ENCODE peak calls at places on chromosomes 11 and 22, in seven cellular contexts. A, E, T, V, H, R and X are unnamed samples.

GRCh38 chr11:121512468-121513465 is 60.0 kb upstream of the SORL1-AS1 start:
- DNase-seq in V (no peak), E (no peak), A (no peak), H (no peak), R (no peak), T (no peak), X (no peak)

GRCh38 chr22:32957093-32957835 is 100.9 kb downstream of the SYN3 start:
- DNase-seq in E (no peak), A (no peak), V (no peak), R (no peak), H (no peak), T (no peak), X (no peak)

GRCh38 chr22:21646608-21647590 is 4.8 kb downstream of the SDF2L1 start:
- DNase-seq in A (peak; percentile 74), H (peak; percentile 82), R (peak; percentile 89), V (peak; percentile 88), T (peak; percentile 84), E (peak; percentile 78), X (peak; percentile 77)

GRCh38 chr22:26502688-26503561 is 9.3 kb downstream of the TFIP11 start:
- DNase-seq in V (peak; percentile 87), T (peak; percentile 68), A (peak; percentile 51), H (peak; percentile 56), R (no peak), E (peak; percentile 31), X (peak; percentile 80)

GRCh38 chr11:10651579-10652361 is 41.8 kb downstream of the IRAG1 start:
- DNase-seq in H (no peak), V (no peak), R (no peak), E (no peak), A (no peak), T (peak; percentile 67), X (no peak)

GRCh38 chr11:8685306-8685705 is 2.7 kb downstream of the RPL27A start:
- DNase-seq in A (no peak), V (no peak), E (no peak), T (no peak), R (no peak), H (no peak), X (no peak)

GRCh38 chr11:79312591-79313267 is 128.1 kb downstream of the TENM4 start:
- DNase-seq in T (no peak), R (no peak), V (no peak), H (no peak), E (no peak), A (peak; percentile 38), X (no peak)

GRCh38 chr11:66478823-66479740 is 1.2 kb upstream of the DPP3 start:
- DNase-seq in E (no peak), T (peak; percentile 59), A (peak; percentile 20), R (peak; percentile 33), V (peak; percentile 56), H (peak; percentile 75), X (no peak)

GRCh38 chr11:112961146-112961668 is at the start of gene NCAM1:
- DNase-seq in A (peak; percentile 23), R (no peak), T (peak; percentile 90), E (peak; percentile 98), V (peak; percentile 99), H (peak; percentile 94), X (peak; percentile 97)

GRCh38 chr11:73215191-73216134 is 2.6 kb upstream of the P2RY2 start:
- DNase-seq in A (no peak), E (no peak), R (no peak), V (no peak), H (no peak), T (no peak), X (no peak)

GRCh38 chr11:61155312-61155711 is 5.9 kb downstream of the VPS37C start:
- DNase-seq in T (no peak), V (no peak), H (no peak), A (no peak), R (no peak), E (no peak), X (no peak)

GRCh38 chr22:43013355-43014061 is 1.4 kb downstream of the PACSIN2 start:
- DNase-seq in V (no peak), T (peak; percentile 60), A (no peak), H (no peak), E (no peak), R (no peak), X (no peak)

GRCh38 chr11:3046190-3046589 is 11.0 kb downstream of the CARS1 start:
- DNase-seq in A (no peak), R (no peak), E (no peak), V (no peak), T (no peak), H (no peak), X (peak; percentile 50)

GRCh38 chr11:43853766-43854165 is 26.9 kb upstream of the ALKBH3 start:
- DNase-seq in A (peak; percentile 18), R (no peak), H (no peak), V (no peak), E (no peak), T (no peak), X (no peak)

GRCh38 chr22:28000361-28000760 is 81.3 kb upstream of the PITPNB start:
- DNase-seq in R (no peak), E (no peak), A (no peak), V (no peak), H (no peak), T (no peak), X (no peak)

GRCh38 chr11:35276396-35276795 is 137.4 kb downstream of the CD44 start:
- DNase-seq in T (no peak), R (no peak), H (no peak), V (no peak), A (peak; percentile 39), E (no peak), X (no peak)

GRCh38 chr11:120548682-120549209 is 37.2 kb downstream of the GRIK4 start:
- DNase-seq in A (no peak), T (no peak), E (no peak), R (peak; percentile 27), V (no peak), H (no peak), X (no peak)

GRCh38 chr11:118216621-118217526 is 7.9 kb downstream of the JAML start:
- DNase-seq in R (no peak), H (no peak), T (no peak), A (no peak), V (no peak), E (no peak), X (no peak)

GRCh38 chr11:65907878-65908277 is 7.7 kb upstream of the FOSL1 start:
- DNase-seq in A (no peak), R (no peak), T (no peak), E (no peak), V (no peak), H (no peak), X (no peak)

GRCh38 chr11:31340903-31341572 is 28.5 kb downstream of the DCDC1 start:
- DNase-seq in R (no peak), V (peak; percentile 71), H (peak; percentile 46), T (peak; percentile 22), E (no peak), A (peak; percentile 41), X (peak; percentile 31)

GRCh38 chr11:72227316-72228228 is 3.0 kb downstream of the INPPL1 start:
- DNase-seq in T (no peak), E (no peak), H (no peak), A (peak; percentile 47), R (peak; percentile 79), V (no peak), X (peak; percentile 21)

GRCh38 chr11:65743928-65744698 is 23.5 kb upstream of the RNASEH2C start:
- DNase-seq in H (no peak), R (peak; percentile 90), E (no peak), V (peak; percentile 44), T (peak; percentile 56), A (no peak), X (peak; percentile 82)

GRCh38 chr11:33375688-33376311 is 118.6 kb downstream of the HIPK3 start:
- DNase-seq in T (peak; percentile 26), A (peak; percentile 28), V (peak; percentile 43), R (no peak), H (peak; percentile 72), E (peak; percentile 37), X (peak; percentile 41)

GRCh38 chr11:1936072-1936780 is 10.9 kb upstream of the MRPL23 start:
- DNase-seq in E (no peak), H (peak; percentile 47), V (no peak), T (no peak), R (no peak), A (no peak), X (no peak)

GRCh38 chr11:20762980-20763379 is 93.6 kb downstream of the NELL1 start:
- DNase-seq in T (no peak), V (peak; percentile 33), E (no peak), A (no peak), R (no peak), H (no peak), X (no peak)
- H3K79me1 ChIP-seq in T (no peaks in the 10 kb centered on the region), V (no peaks in the 10 kb centered on the region), E (no peaks in the 10 kb centered on the region), A (no peaks in the 10 kb centered on the region), R (no peaks in the 10 kb centered on the region), H (no peaks in the 10 kb centered on the region), X (no peaks in the 10 kb centered on the region)

DNA sequence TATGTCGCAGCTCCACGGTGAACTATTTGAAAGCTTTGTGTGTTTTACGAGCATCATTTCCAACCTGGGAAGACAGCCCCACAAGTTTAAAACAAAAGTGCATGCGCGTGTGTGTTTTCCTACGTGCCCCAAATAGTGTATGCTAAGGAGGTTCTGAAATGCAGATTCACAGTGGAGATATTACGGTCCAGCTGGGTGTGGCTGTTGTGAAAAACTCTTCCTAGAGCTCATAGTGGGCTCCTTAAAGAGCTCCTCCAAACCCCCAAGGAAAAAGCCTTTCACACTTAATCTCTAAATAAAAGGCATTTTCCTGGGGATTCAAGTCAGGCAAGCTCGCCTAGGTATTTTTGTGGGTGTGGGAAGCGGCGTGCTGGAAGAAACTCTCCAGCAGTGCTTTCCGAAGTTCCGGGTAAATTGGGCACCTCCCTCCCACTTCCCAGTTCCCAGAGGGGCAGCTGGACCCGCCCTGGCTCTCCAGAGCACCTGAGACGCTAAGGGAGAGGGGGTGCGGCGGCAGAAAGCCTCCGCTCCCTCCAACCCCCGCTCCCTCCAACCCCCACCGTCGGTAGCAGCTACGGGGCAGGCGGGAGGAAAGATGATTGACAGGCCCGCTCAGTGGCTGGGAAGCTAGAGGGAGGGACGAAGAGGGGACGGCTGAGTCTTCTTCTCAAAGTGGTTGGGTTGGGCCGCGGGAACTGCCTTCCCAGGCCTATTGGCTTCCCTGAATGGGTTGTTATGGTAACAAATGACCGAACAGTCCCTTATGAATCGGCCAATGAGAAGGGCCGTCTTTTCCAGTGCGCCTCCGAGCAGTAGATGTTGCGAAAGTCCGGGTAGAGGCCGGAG is 558 bp upstream of the PCF11 start:
- DNase-seq in H (peak; percentile 88), E (peak; percentile 99), T (peak; percentile 100), R (peak; percentile 100), V (peak; percentile 100), A (peak; percentile 100), X (peak; percentile 100)
- H3K79me1 ChIP-seq in H (peaks cover 4% of the 10 kb centered on the region), E (no peaks in the 10 kb centered on the region), T (peaks cover 3% of the 10 kb centered on the region), R (peaks cover 17% of the 10 kb centered on the region), V (no peaks in the 10 kb centered on the region), A (no peaks in the 10 kb centered on the region), X (no peaks in the 10 kb centered on the region)

GRCh38 chr22:31578171-31578570 is 81.8 kb downstream of the SFI1 start:
- DNase-seq in A (no peak), H (no peak), R (no peak), V (no peak), T (no peak), E (no peak), X (no peak)
- H3K79me1 ChIP-seq in A (no peaks in the 10 kb centered on the region), H (no peaks in the 10 kb centered on the region), R (no peaks in the 10 kb centered on the region), V (no peaks in the 10 kb centered on the region), T (no peaks in the 10 kb centered on the region), E (no peaks in the 10 kb centered on the region), X (no peaks in the 10 kb centered on the region)

DNA sequence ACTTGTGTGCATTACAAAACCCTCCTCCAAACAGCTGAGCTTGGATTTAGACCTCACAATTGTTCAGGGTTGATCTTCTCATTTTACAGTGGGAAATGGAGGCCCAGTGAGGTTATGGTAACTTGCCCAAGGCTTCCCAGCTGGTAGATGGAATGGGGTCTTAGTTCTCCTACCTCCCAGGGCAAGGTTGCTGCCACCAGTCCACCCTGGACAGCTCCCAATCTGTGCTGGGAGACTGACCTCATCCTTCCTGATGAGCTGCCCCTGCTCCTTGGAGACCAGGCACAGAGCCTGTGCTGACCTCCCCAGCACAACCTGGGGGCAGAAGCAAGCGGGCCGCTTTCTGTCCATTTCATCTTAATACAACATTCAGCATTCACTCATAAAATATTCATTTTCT is 190.7 kb downstream of the ST3GAL4 start:
- DNase-seq in H (no peak), R (no peak), T (no peak), A (peak; percentile 21), V (peak; percentile 44), E (no peak), X (no peak)
- H3K79me1 ChIP-seq in H (no peaks in the 10 kb centered on the region), R (no peaks in the 10 kb centered on the region), T (peaks cover 3% of the 10 kb centered on the region), A (no peaks in the 10 kb centered on the region), V (no peaks in the 10 kb centered on the region), E (no peaks in the 10 kb centered on the region), X (no peaks in the 10 kb centered on the region)